ENCODE peak calls at places on chromosomes 2 and 18, in seven cellular contexts. One of them, this sample, is unnamed.
A peak's percentile ranks its signal among the peaks of the same experiment; 100 is the strongest.

GRCh38 chr2:127064642-127065250 is 42.2 kb downstream of the BIN1 start:
- DNase-seq in neuronal stem cell: peak; percentile 52
- DNase-seq in amniotic stem cell: peak; percentile 91
- DNase-seq in CD4-positive, CD25-positive, alpha-beta regulatory T cell: peak; percentile 9
- DNase-seq in left ventricle myocardium inferior: peak; percentile 86
- DNase-seq in glutamatergic neuron: peak; percentile 81
- DNase-seq in NCI-H1417: no peak
- DNase-seq in this sample: peak; percentile 9

GRCh38 chr2:128701443-128701842 is 382.8 kb upstream of the HS6ST1 start:
- DNase-seq in NCI-H1417: no peak
- DNase-seq in glutamatergic neuron: no peak
- DNase-seq in amniotic stem cell: no peak
- DNase-seq in left ventricle myocardium inferior: no peak
- DNase-seq in CD4-positive, CD25-positive, alpha-beta regulatory T cell: no peak
- DNase-seq in neuronal stem cell: no peak
- DNase-seq in this sample: no peak

GRCh38 chr2:174142290-174142689 is 106.0 kb downstream of the OLA1 start:
- DNase-seq in glutamatergic neuron: no peak
- DNase-seq in left ventricle myocardium inferior: no peak
- DNase-seq in neuronal stem cell: no peak
- DNase-seq in NCI-H1417: peak; percentile 0
- DNase-seq in amniotic stem cell: no peak
- DNase-seq in CD4-positive, CD25-positive, alpha-beta regulatory T cell: no peak
- DNase-seq in this sample: no peak

GRCh38 chr2:148546270-148546669 is 98.3 kb upstream of the EPC2 start:
- DNase-seq in NCI-H1417: no peak
- DNase-seq in amniotic stem cell: no peak
- DNase-seq in glutamatergic neuron: no peak
- DNase-seq in CD4-positive, CD25-positive, alpha-beta regulatory T cell: no peak
- DNase-seq in neuronal stem cell: no peak
- DNase-seq in left ventricle myocardium inferior: no peak
- DNase-seq in this sample: no peak

GRCh38 chr2:28390241-28390856 is 2.3 kb upstream of the FOSL2 start:
- DNase-seq in left ventricle myocardium inferior: peak; percentile 89
- DNase-seq in neuronal stem cell: peak; percentile 74
- DNase-seq in NCI-H1417: peak; percentile 85
- DNase-seq in glutamatergic neuron: peak; percentile 68
- DNase-seq in amniotic stem cell: peak; percentile 71
- DNase-seq in CD4-positive, CD25-positive, alpha-beta regulatory T cell: peak; percentile 71
- DNase-seq in this sample: peak; percentile 85

GRCh38 chr2:42971947-42972736 is 179.8 kb upstream of the HAAO start:
- DNase-seq in NCI-H1417: no peak
- DNase-seq in glutamatergic neuron: no peak
- DNase-seq in neuronal stem cell: no peak
- DNase-seq in CD4-positive, CD25-positive, alpha-beta regulatory T cell: no peak
- DNase-seq in amniotic stem cell: no peak
- DNase-seq in left ventricle myocardium inferior: no peak
- DNase-seq in this sample: no peak

GRCh38 chr2:12742891-12743290 is 26.2 kb downstream of the TRIB2 start:
- DNase-seq in CD4-positive, CD25-positive, alpha-beta regulatory T cell: no peak
- DNase-seq in glutamatergic neuron: no peak
- DNase-seq in neuronal stem cell: no peak
- DNase-seq in amniotic stem cell: no peak
- DNase-seq in left ventricle myocardium inferior: no peak
- DNase-seq in NCI-H1417: no peak
- DNase-seq in this sample: no peak

GRCh38 chr2:229689307-229689839 is 25.0 kb downstream of the DNER start:
- DNase-seq in amniotic stem cell: no peak
- DNase-seq in left ventricle myocardium inferior: no peak
- DNase-seq in CD4-positive, CD25-positive, alpha-beta regulatory T cell: no peak
- DNase-seq in glutamatergic neuron: no peak
- DNase-seq in NCI-H1417: no peak
- DNase-seq in neuronal stem cell: no peak
- DNase-seq in this sample: no peak

GRCh38 chr2:74387346-74387745 is 7.2 kb upstream of the DCTN1 start:
- DNase-seq in glutamatergic neuron: no peak
- DNase-seq in NCI-H1417: no peak
- DNase-seq in left ventricle myocardium inferior: no peak
- DNase-seq in neuronal stem cell: no peak
- DNase-seq in CD4-positive, CD25-positive, alpha-beta regulatory T cell: no peak
- DNase-seq in amniotic stem cell: no peak
- DNase-seq in this sample: no peak

GRCh38 chr18:8176554-8176953 is 432.7 kb upstream of the RAB12 start:
- DNase-seq in CD4-positive, CD25-positive, alpha-beta regulatory T cell: no peak
- DNase-seq in NCI-H1417: no peak
- DNase-seq in glutamatergic neuron: no peak
- DNase-seq in neuronal stem cell: no peak
- DNase-seq in amniotic stem cell: no peak
- DNase-seq in left ventricle myocardium inferior: no peak
- DNase-seq in this sample: no peak

GRCh38 chr18:8559612-8560011 is 49.6 kb upstream of the RAB12 start:
- DNase-seq in NCI-H1417: no peak
- DNase-seq in neuronal stem cell: no peak
- DNase-seq in amniotic stem cell: no peak
- DNase-seq in left ventricle myocardium inferior: no peak
- DNase-seq in glutamatergic neuron: no peak
- DNase-seq in CD4-positive, CD25-positive, alpha-beta regulatory T cell: no peak
- DNase-seq in this sample: no peak

GRCh38 chr2:65549262-65550036 is 117.0 kb upstream of the SPRED2 start:
- DNase-seq in CD4-positive, CD25-positive, alpha-beta regulatory T cell: no peak
- DNase-seq in left ventricle myocardium inferior: no peak
- DNase-seq in NCI-H1417: no peak
- DNase-seq in amniotic stem cell: no peak
- DNase-seq in neuronal stem cell: no peak
- DNase-seq in glutamatergic neuron: no peak
- DNase-seq in this sample: no peak

GRCh38 chr2:160075171-160075570 is 12.8 kb upstream of the PLA2R1 start:
- DNase-seq in glutamatergic neuron: no peak
- DNase-seq in left ventricle myocardium inferior: no peak
- DNase-seq in NCI-H1417: no peak
- DNase-seq in amniotic stem cell: peak; percentile 53
- DNase-seq in neuronal stem cell: no peak
- DNase-seq in CD4-positive, CD25-positive, alpha-beta regulatory T cell: no peak
- DNase-seq in this sample: no peak

GRCh38 chr2:24021122-24021998 is 11.5 kb downstream of the MFSD2B start:
- DNase-seq in CD4-positive, CD25-positive, alpha-beta regulatory T cell: no peak
- DNase-seq in neuronal stem cell: no peak
- DNase-seq in left ventricle myocardium inferior: no peak
- DNase-seq in amniotic stem cell: no peak
- DNase-seq in glutamatergic neuron: peak; percentile 44
- DNase-seq in NCI-H1417: no peak
- DNase-seq in this sample: no peak

GRCh38 chr2:183070942-183071844 is 7.4 kb upstream of the DUSP19 start:
- DNase-seq in amniotic stem cell: no peak
- DNase-seq in CD4-positive, CD25-positive, alpha-beta regulatory T cell: no peak
- DNase-seq in NCI-H1417: no peak
- DNase-seq in left ventricle myocardium inferior: peak; percentile 35
- DNase-seq in neuronal stem cell: no peak
- DNase-seq in glutamatergic neuron: peak; percentile 70
- DNase-seq in this sample: no peak

GRCh38 chr18:76544511-76545350 is 49.7 kb upstream of the ZNF516 start:
- DNase-seq in glutamatergic neuron: no peak
- DNase-seq in NCI-H1417: peak; percentile 80
- DNase-seq in left ventricle myocardium inferior: no peak
- DNase-seq in amniotic stem cell: no peak
- DNase-seq in CD4-positive, CD25-positive, alpha-beta regulatory T cell: no peak
- DNase-seq in neuronal stem cell: no peak
- DNase-seq in this sample: no peak

GRCh38 chr2:215826838-215827441 is 186.4 kb downstream of the MREG start:
- DNase-seq in neuronal stem cell: no peak
- DNase-seq in amniotic stem cell: no peak
- DNase-seq in glutamatergic neuron: no peak
- DNase-seq in left ventricle myocardium inferior: no peak
- DNase-seq in NCI-H1417: no peak
- DNase-seq in CD4-positive, CD25-positive, alpha-beta regulatory T cell: no peak
- DNase-seq in this sample: no peak

GRCh38 chr18:22422909-22423548 is 5.3 kb upstream of the CTAGE1 start:
- DNase-seq in glutamatergic neuron: no peak
- DNase-seq in amniotic stem cell: no peak
- DNase-seq in left ventricle myocardium inferior: no peak
- DNase-seq in neuronal stem cell: no peak
- DNase-seq in NCI-H1417: no peak
- DNase-seq in CD4-positive, CD25-positive, alpha-beta regulatory T cell: no peak
- DNase-seq in this sample: no peak

GRCh38 chr2:111659361-111660281 is 224.4 kb downstream of the ANAPC1 start:
- DNase-seq in glutamatergic neuron: no peak
- DNase-seq in amniotic stem cell: no peak
- DNase-seq in CD4-positive, CD25-positive, alpha-beta regulatory T cell: no peak
- DNase-seq in left ventricle myocardium inferior: peak; percentile 40
- DNase-seq in NCI-H1417: no peak
- DNase-seq in neuronal stem cell: no peak
- DNase-seq in this sample: peak; percentile 41

GRCh38 chr2:228103379-228103778 is 78.1 kb downstream of the SPHKAP start:
- DNase-seq in amniotic stem cell: no peak
- DNase-seq in CD4-positive, CD25-positive, alpha-beta regulatory T cell: no peak
- DNase-seq in neuronal stem cell: no peak
- DNase-seq in glutamatergic neuron: no peak
- DNase-seq in left ventricle myocardium inferior: no peak
- DNase-seq in NCI-H1417: no peak
- DNase-seq in this sample: no peak

GRCh38 chr2:147100406-147101035 is 744.3 kb upstream of the ACVR2A start:
- DNase-seq in amniotic stem cell: no peak
- DNase-seq in NCI-H1417: no peak
- DNase-seq in left ventricle myocardium inferior: no peak
- DNase-seq in glutamatergic neuron: no peak
- DNase-seq in neuronal stem cell: no peak
- DNase-seq in CD4-positive, CD25-positive, alpha-beta regulatory T cell: no peak
- DNase-seq in this sample: no peak

GRCh38 chr2:17319090-17319489 is 199.2 kb downstream of the RAD51AP2 start:
- DNase-seq in CD4-positive, CD25-positive, alpha-beta regulatory T cell: no peak
- DNase-seq in amniotic stem cell: no peak
- DNase-seq in NCI-H1417: no peak
- DNase-seq in neuronal stem cell: no peak
- DNase-seq in left ventricle myocardium inferior: no peak
- DNase-seq in glutamatergic neuron: no peak
- DNase-seq in this sample: no peak

GRCh38 chr2:227010433-227010832 is 153.6 kb downstream of the COL4A4 start:
- DNase-seq in NCI-H1417: no peak
- DNase-seq in CD4-positive, CD25-positive, alpha-beta regulatory T cell: no peak
- DNase-seq in amniotic stem cell: no peak
- DNase-seq in left ventricle myocardium inferior: no peak
- DNase-seq in neuronal stem cell: no peak
- DNase-seq in glutamatergic neuron: no peak
- DNase-seq in this sample: no peak

GRCh38 chr2:23532311-23533013 is 147.5 kb downstream of the KLHL29 start:
- DNase-seq in left ventricle myocardium inferior: no peak
- DNase-seq in NCI-H1417: no peak
- DNase-seq in CD4-positive, CD25-positive, alpha-beta regulatory T cell: no peak
- DNase-seq in amniotic stem cell: no peak
- DNase-seq in glutamatergic neuron: no peak
- DNase-seq in neuronal stem cell: no peak
- DNase-seq in this sample: no peak

GRCh38 chr2:42624047-42624446 is 55.6 kb downstream of the MTA3 start:
- DNase-seq in glutamatergic neuron: no peak
- DNase-seq in NCI-H1417: no peak
- DNase-seq in amniotic stem cell: no peak
- DNase-seq in neuronal stem cell: no peak
- DNase-seq in left ventricle myocardium inferior: no peak
- DNase-seq in CD4-positive, CD25-positive, alpha-beta regulatory T cell: no peak
- DNase-seq in this sample: no peak

GRCh38 chr18:78582131-78582789 is 397.4 kb upstream of the SALL3 start:
- DNase-seq in glutamatergic neuron: no peak
- DNase-seq in CD4-positive, CD25-positive, alpha-beta regulatory T cell: no peak
- DNase-seq in NCI-H1417: no peak
- DNase-seq in neuronal stem cell: no peak
- DNase-seq in left ventricle myocardium inferior: no peak
- DNase-seq in amniotic stem cell: no peak
- DNase-seq in this sample: no peak